ENCODE peak calls at places on chromosomes 5 and 9, in six cellular contexts. V, C, Z, B, X and S are unnamed samples.

GRCh38 chr5:161660806-161661205 is 24.7 kb upstream of the GABRA6 start:
- DNase-seq in V (no peak), C (no peak), Z (no peak), B (no peak), X (peak; percentile 0), S (no peak)

GRCh38 chr9:120927125-120928014 is 774 bp upstream of the TRAF1 start:
- DNase-seq in V (no peak), C (no peak), Z (no peak), B (no peak), X (no peak), S (no peak)

GRCh38 chr5:139646912-139647391 is 1.2 kb upstream of the CXXC5 start:
- DNase-seq in V (no peak), C (no peak), Z (peak; percentile 51), B (no peak), X (no peak), S (peak; percentile 46)

GRCh38 chr9:6229604-6230003 is 14.0 kb downstream of the IL33 start:
- DNase-seq in V (no peak), C (no peak), Z (no peak), B (no peak), X (peak; percentile 16), S (no peak)

GRCh38 chr5:81315336-81315735 is 13.9 kb downstream of the ZCCHC9 start:
- DNase-seq in V (no peak), C (no peak), Z (no peak), B (no peak), X (no peak), S (no peak)

GRCh38 chr5:173314166-173314952 is 13.9 kb downstream of the STC2 start:
- DNase-seq in V (no peak), C (no peak), Z (no peak), B (no peak), X (no peak), S (no peak)

GRCh38 chr9:105051897-105052296 is 123.9 kb upstream of the ABCA1 start:
- DNase-seq in V (no peak), C (no peak), Z (no peak), B (no peak), X (no peak), S (no peak)

GRCh38 chr5:146042628-146043279 is 62.6 kb downstream of the PLAC8L1 start:
- DNase-seq in V (no peak), C (no peak), Z (no peak), B (no peak), X (peak; percentile 86), S (no peak)

GRCh38 chr5:68217476-68217984 is 2.0 kb downstream of the PIK3R1 start:
- DNase-seq in V (no peak), C (no peak), Z (no peak), B (no peak), X (no peak), S (peak; percentile 25)

GRCh38 chr5:42858031-42858643 is 46.4 kb upstream of the SELENOP start:
- DNase-seq in V (no peak), C (no peak), Z (no peak), B (no peak), X (no peak), S (peak; percentile 7)

GRCh38 chr9:114186793-114187289 is 31.5 kb downstream of the COL27A1 start:
- DNase-seq in V (no peak), C (no peak), Z (no peak), B (no peak), X (no peak), S (no peak)

GRCh38 chr5:131589510-131590348 is 45.3 kb downstream of the RAPGEF6 start:
- DNase-seq in V (peak; percentile 60), C (no peak), Z (no peak), B (no peak), X (peak; percentile 41), S (peak; percentile 73)

GRCh38 chr5:79971156-79971555 is 19.9 kb downstream of the MTX3 start:
- DNase-seq in V (no peak), C (no peak), Z (no peak), B (no peak), X (peak; percentile 45), S (no peak)

GRCh38 chr9:83469722-83470121 is 68.5 kb downstream of the FRMD3 start:
- DNase-seq in V (no peak), C (no peak), Z (no peak), B (no peak), X (no peak), S (no peak)

GRCh38 chr9:4550777-4551476 is 60.7 kb downstream of the SLC1A1 start:
- DNase-seq in V (no peak), C (no peak), Z (no peak), B (peak; percentile 8), X (no peak), S (no peak)

GRCh38 chr9:80049096-80049495 is 477.3 kb downstream of the TLE4 start:
- DNase-seq in V (no peak), C (no peak), Z (no peak), B (no peak), X (no peak), S (no peak)

GRCh38 chr5:180100621-180101450 is 29.3 kb upstream of the RNF130 start:
- DNase-seq in V (no peak), C (no peak), Z (peak; percentile 38), B (no peak), X (no peak), S (no peak)

GRCh38 chr9:68970150-68970549 is 43.8 kb downstream of the PRKACG start:
- DNase-seq in V (no peak), C (no peak), Z (no peak), B (no peak), X (no peak), S (peak; percentile 10)

GRCh38 chr9:19408316-19408692 is 505 bp upstream of the ACER2 start:
- DNase-seq in V (peak; percentile 23), C (peak; percentile 73), Z (peak; percentile 58), B (no peak), X (peak; percentile 2), S (no peak)

GRCh38 chr5:98454904-98455303 is 318.6 kb upstream of the RGMB start:
- DNase-seq in V (no peak), C (no peak), Z (no peak), B (no peak), X (peak; percentile 81), S (no peak)

GRCh38 chr9:77911928-77912327 is 119.7 kb downstream of the GNAQ start:
- DNase-seq in V (no peak), C (no peak), Z (no peak), B (no peak), X (no peak), S (no peak)

GRCh38 chr9:129632460-129632859 is 6.5 kb downstream of the NTMT1 start:
- DNase-seq in V (no peak), C (no peak), Z (no peak), B (no peak), X (no peak), S (no peak)

GRCh38 chr9:23542438-23542837 is 283.6 kb downstream of the ELAVL2 start:
- DNase-seq in V (no peak), C (no peak), Z (no peak), B (no peak), X (no peak), S (no peak)

GRCh38 chr5:80181618-80182211 is 74.1 kb downstream of the SERINC5 start:
- DNase-seq in V (no peak), C (no peak), Z (no peak), B (peak; percentile 32), X (peak; percentile 8), S (no peak)

GRCh38 chr5:35924122-35924949 is 14.1 kb downstream of the CAPSL start:
- DNase-seq in V (no peak), C (no peak), Z (no peak), B (no peak), X (peak; percentile 17), S (no peak)

GRCh38 chr5:169763437-169764301 is 126.6 kb downstream of the DOCK2 start:
- DNase-seq in V (no peak), C (no peak), Z (no peak), B (no peak), X (no peak), S (no peak)

GRCh38 chr5:66877843-66878242 is 281.6 kb downstream of the MAST4 start:
- DNase-seq in V (no peak), C (no peak), Z (no peak), B (no peak), X (peak; percentile 34), S (no peak)

GRCh38 chr5:142756576-142756975 is 13.6 kb upstream of the ARHGAP26 start:
- DNase-seq in V (no peak), C (no peak), Z (no peak), B (no peak), X (no peak), S (no peak)

GRCh38 chr5:170782438-170782837 is 1.1 kb upstream of the GABRP start:
- DNase-seq in V (no peak), C (no peak), Z (no peak), B (no peak), X (peak; percentile 54), S (no peak)

GRCh38 chr9:77806697-77807096 is 158.6 kb upstream of the GNA14 start:
- DNase-seq in V (no peak), C (no peak), Z (no peak), B (no peak), X (no peak), S (no peak)

GRCh38 chr5:960551-960950 is 48.1 kb upstream of the NKD2 start:
- DNase-seq in V (no peak), C (peak; percentile 34), Z (no peak), B (no peak), X (no peak), S (no peak)

GRCh38 chr5:9766581-9766980 is 136.4 kb upstream of the TAS2R1 start:
- DNase-seq in V (no peak), C (no peak), Z (no peak), B (no peak), X (no peak), S (no peak)

GRCh38 chr9:117094493-117094892 is 320.4 kb downstream of the ASTN2 start:
- DNase-seq in V (no peak), C (no peak), Z (no peak), B (no peak), X (no peak), S (no peak)

GRCh38 chr5:74419468-74419867 is 221.1 kb downstream of the ENC1 start:
- DNase-seq in V (no peak), C (no peak), Z (no peak), B (no peak), X (no peak), S (no peak)